ENCODE peak calls at places on chromosomes 6 and 20, in nine cellular contexts. T, R, M, K, W, L, Q, B and O are unnamed samples.

GRCh38 chr6:14277405-14277930 is 159.9 kb downstream of the CD83 start:
- DNase-seq in T (no peak), R (no peak), M (no peak), K (no peak), W (no peak), L (no peak), Q (no peak), B (no peak), O (no peak)

GRCh38 chr6:51619042-51619799 is 468.2 kb downstream of the PKHD1 start:
- DNase-seq in T (no peak), R (no peak), M (no peak), K (no peak), W (no peak), L (no peak), Q (no peak), B (no peak), O (no peak)

GRCh38 chr20:36865076-36865860 is 10.7 kb upstream of the TLDC2 start:
- DNase-seq in T (no peak), R (no peak), M (no peak), K (no peak), W (no peak), L (no peak), Q (no peak), B (no peak), O (no peak)

GRCh38 chr6:161748535-161749386 is 474.9 kb upstream of the AGPAT4 start:
- DNase-seq in T (no peak), R (peak; percentile 38), M (peak; percentile 11), K (no peak), W (no peak), L (no peak), Q (peak; percentile 80), B (no peak), O (peak; percentile 4)

GRCh38 chr6:134363323-134364039 is 45.6 kb upstream of the SGK1 start:
- DNase-seq in T (no peak), R (peak; percentile 98), M (peak; percentile 85), K (no peak), W (no peak), L (no peak), Q (no peak), B (no peak), O (no peak)

GRCh38 chr20:11144114-11144513 is 470.3 kb upstream of the JAG1 start:
- DNase-seq in T (no peak), R (peak; percentile 78), M (peak; percentile 97), K (no peak), W (no peak), L (peak; percentile 39), Q (no peak), B (no peak), O (no peak)

GRCh38 chr20:32189691-32190607 is 17.6 kb downstream of the PLAGL2 start:
- DNase-seq in T (peak; percentile 22), R (peak; percentile 50), M (peak; percentile 38), K (no peak), W (peak; percentile 28), L (peak; percentile 36), Q (peak; percentile 77), B (peak; percentile 45), O (peak; percentile 50)

GRCh38 chr6:30819287-30819917 is 64.9 kb upstream of the DDR1 start:
- DNase-seq in T (no peak), R (peak; percentile 81), M (peak; percentile 60), K (no peak), W (no peak), L (no peak), Q (no peak), B (no peak), O (peak; percentile 62)

GRCh38 chr20:25005220-25005619 is 12.7 kb upstream of the APMAP start:
- DNase-seq in T (no peak), R (no peak), M (peak; percentile 11), K (no peak), W (no peak), L (peak; percentile 70), Q (no peak), B (peak; percentile 37), O (no peak)

GRCh38 chr6:20540683-20541082 is 6.4 kb downstream of the CDKAL1 start:
- DNase-seq in T (no peak), R (no peak), M (no peak), K (no peak), W (no peak), L (no peak), Q (no peak), B (no peak), O (no peak)

GRCh38 chr6:99501762-99502161 is 13.5 kb downstream of the USP45 start:
- DNase-seq in T (no peak), R (peak; percentile 60), M (no peak), K (no peak), W (no peak), L (no peak), Q (no peak), B (no peak), O (no peak)

GRCh38 chr6:35568967-35569606 is 56.4 kb upstream of the TULP1 start:
- DNase-seq in T (peak; percentile 14), R (peak; percentile 30), M (no peak), K (peak; percentile 2), W (peak; percentile 15), L (peak; percentile 42), Q (peak; percentile 26), B (no peak), O (no peak)

GRCh38 chr6:151765444-151765886 is 42.0 kb upstream of the ESR1 start:
- DNase-seq in T (no peak), R (peak; percentile 75), M (peak; percentile 88), K (peak; percentile 5), W (no peak), L (peak; percentile 75), Q (peak; percentile 46), B (no peak), O (peak; percentile 27)

GRCh38 chr6:10099086-10099499 is 315.8 kb downstream of the TFAP2A start:
- DNase-seq in T (no peak), R (no peak), M (no peak), K (no peak), W (no peak), L (no peak), Q (no peak), B (no peak), O (no peak)

GRCh38 chr20:5835870-5836269 is 85.7 kb downstream of the SHLD1 start:
- DNase-seq in T (no peak), R (peak; percentile 24), M (peak; percentile 36), K (no peak), W (no peak), L (no peak), Q (no peak), B (no peak), O (no peak)

GRCh38 chr6:119832411-119832810 is 482.9 kb upstream of the MAN1A1 start:
- DNase-seq in T (no peak), R (no peak), M (no peak), K (no peak), W (no peak), L (no peak), Q (no peak), B (no peak), O (no peak)

GRCh38 chr20:3640259-3640658 is 22.9 kb downstream of the GFRA4 start:
- DNase-seq in T (no peak), R (no peak), M (no peak), K (no peak), W (no peak), L (no peak), Q (no peak), B (no peak), O (no peak)

GRCh38 chr6:69866351-69867074 is at the start of gene COL19A1:
- DNase-seq in T (peak; percentile 7), R (peak; percentile 6), M (peak; percentile 1), K (no peak), W (peak; percentile 17), L (no peak), Q (peak; percentile 18), B (no peak), O (peak; percentile 15)

GRCh38 chr6:71887006-71887743 is 825 bp downstream of the RIMS1 start:
- DNase-seq in T (no peak), R (no peak), M (no peak), K (no peak), W (no peak), L (no peak), Q (peak; percentile 5), B (no peak), O (no peak)

GRCh38 chr6:15770347-15771143 is 107.7 kb upstream of the DTNBP1 start:
- DNase-seq in T (no peak), R (peak; percentile 26), M (peak; percentile 10), K (no peak), W (no peak), L (no peak), Q (no peak), B (no peak), O (peak; percentile 7)

GRCh38 chr6:82080767-82081166 is 166.8 kb downstream of the IBTK start:
- DNase-seq in T (no peak), R (no peak), M (peak; percentile 37), K (no peak), W (no peak), L (no peak), Q (no peak), B (no peak), O (no peak)

GRCh38 chr6:13396241-13396792 is 68.0 kb upstream of the TBC1D7 start:
- DNase-seq in T (no peak), R (no peak), M (no peak), K (no peak), W (no peak), L (no peak), Q (no peak), B (no peak), O (no peak)

GRCh38 chr6:122778334-122778733 is 1.2 kb upstream of the FABP7 start:
- DNase-seq in T (no peak), R (no peak), M (no peak), K (no peak), W (no peak), L (no peak), Q (no peak), B (no peak), O (no peak)

GRCh38 chr6:47772993-47773392 is 8.8 kb upstream of the OPN5 start:
- DNase-seq in T (no peak), R (no peak), M (no peak), K (no peak), W (no peak), L (no peak), Q (no peak), B (no peak), O (no peak)

GRCh38 chr20:55790178-55790577 is 215.1 kb downstream of the CBLN4 start:
- DNase-seq in T (no peak), R (no peak), M (no peak), K (no peak), W (no peak), L (no peak), Q (no peak), B (no peak), O (no peak)